ENCODE peak calls at places on chromosomes 1 and 21, in seven cellular contexts. Q is SK-N-MC, G is A549, O is RWPE1, X is colonic mucosa, L is GM23248, K is transverse colon. N is an unnamed sample.

GRCh38 chr1:2354511-2355407 is 36.6 kb downstream of the MORN1 start:
- DNase-seq in Q (no peak), G (no peak), O (no peak), X (no peak), L (no peak), K (no peak), N (no peak)

GRCh38 chr1:6245086-6245868 is 1.3 kb downstream of the HES3 start:
- DNase-seq in Q (no peak), G (peak; percentile 78), O (peak; percentile 72), X (peak; percentile 79), L (peak; percentile 92), K (peak; percentile 78), N (peak; percentile 64)

GRCh38 chr1:156399355-156400125 is 30.5 kb downstream of the RHBG start:
- DNase-seq in Q (no peak), G (peak; percentile 52), O (no peak), X (no peak), L (no peak), K (no peak), N (no peak)

GRCh38 chr1:41493626-41494350 is 9.3 kb upstream of the EDN2 start:
- DNase-seq in Q (no peak), G (no peak), O (no peak), X (no peak), L (no peak), K (no peak), N (no peak)

GRCh38 chr1:77031101-77031662 is 163.9 kb downstream of the ST6GALNAC5 start:
- DNase-seq in Q (no peak), G (peak; percentile 75), O (peak; percentile 21), X (no peak), L (peak; percentile 78), K (no peak), N (no peak)

GRCh38 chr21:46079357-46080170 is 18.3 kb upstream of the COL6A2 start:
- DNase-seq in Q (peak; percentile 1), G (no peak), O (no peak), X (no peak), L (peak; percentile 98), K (no peak), N (no peak)

GRCh38 chr1:90371106-90371813 is 345.8 kb downstream of the BARHL2 start:
- DNase-seq in Q (peak; percentile 87), G (no peak), O (no peak), X (no peak), L (no peak), K (no peak), N (no peak)

GRCh38 chr21:37450385-37451044 is 83.9 kb downstream of the DYRK1A start:
- DNase-seq in Q (no peak), G (no peak), O (peak; percentile 55), X (no peak), L (peak; percentile 76), K (no peak), N (no peak)

GRCh38 chr21:36437745-36438128 is 42.2 kb downstream of the CLDN14 start:
- DNase-seq in Q (no peak), G (peak; percentile 78), O (no peak), X (no peak), L (peak; percentile 87), K (no peak), N (no peak)

GRCh38 chr1:31797216-31797615 is 18.6 kb downstream of the SPOCD1 start:
- DNase-seq in Q (no peak), G (no peak), O (no peak), X (no peak), L (no peak), K (no peak), N (no peak)

GRCh38 chr1:229022595-229023350 is 248.1 kb upstream of the RAB4A start:
- DNase-seq in Q (no peak), G (no peak), O (no peak), X (no peak), L (no peak), K (no peak), N (no peak)

GRCh38 chr1:12717301-12717838 is 1.5 kb downstream of the AADACL3 start:
- DNase-seq in Q (no peak), G (no peak), O (no peak), X (no peak), L (no peak), K (no peak), N (no peak)

GRCh38 chr21:46210378-46211136 is 18.0 kb downstream of the LSS start:
- DNase-seq in Q (no peak), G (peak; percentile 10), O (no peak), X (no peak), L (no peak), K (no peak), N (no peak)

GRCh38 chr1:220914283-220915116 is 35.3 kb downstream of the HLX start:
- DNase-seq in Q (no peak), G (no peak), O (no peak), X (no peak), L (no peak), K (no peak), N (no peak)

GRCh38 chr1:99264201-99265021 is at the start of gene PLPPR4:
- DNase-seq in Q (no peak), G (peak; percentile 2), O (peak; percentile 5), X (peak; percentile 34), L (peak; percentile 82), K (peak; percentile 12), N (no peak)

GRCh38 chr1:187685338-187685737 is 856.6 kb downstream of the PLA2G4A start:
- DNase-seq in Q (no peak), G (no peak), O (peak; percentile 53), X (no peak), L (peak; percentile 71), K (no peak), N (no peak)

GRCh38 chr1:245807306-245807705 is 652.5 kb downstream of the KIF26B start:
- DNase-seq in Q (no peak), G (no peak), O (no peak), X (no peak), L (peak; percentile 38), K (no peak), N (no peak)

DNA sequence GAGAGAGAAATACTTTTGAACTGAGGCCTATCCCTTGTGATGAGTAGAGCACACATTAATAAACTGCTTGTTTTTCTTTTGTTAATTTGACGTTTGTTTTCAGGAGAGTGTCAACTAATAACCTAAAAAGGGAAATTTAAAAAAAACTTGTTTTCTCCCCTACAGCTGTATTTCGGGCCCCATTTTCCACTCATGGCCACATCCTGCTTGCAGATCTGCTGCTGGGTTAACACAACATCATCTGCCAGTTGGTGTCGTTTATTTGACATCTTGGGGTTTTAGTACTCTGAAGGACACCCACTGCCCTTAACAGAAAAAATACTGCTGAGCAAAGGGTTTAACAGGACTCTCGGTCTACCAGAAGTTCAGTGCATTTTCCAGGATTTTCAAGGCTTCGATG is 848 bp upstream of the PYHIN1 start:
- DNase-seq in Q (no peak), G (no peak), O (no peak), X (no peak), L (no peak), K (peak; percentile 28), N (no peak)
- H3K27ac ChIP-seq in Q (no peak overlapping the region), G (no peak overlapping the region), O (no peak overlapping the region), X (no peak overlapping the region), L (no peak overlapping the region), K (no peak overlapping the region), N (no peak overlapping the region)

DNA sequence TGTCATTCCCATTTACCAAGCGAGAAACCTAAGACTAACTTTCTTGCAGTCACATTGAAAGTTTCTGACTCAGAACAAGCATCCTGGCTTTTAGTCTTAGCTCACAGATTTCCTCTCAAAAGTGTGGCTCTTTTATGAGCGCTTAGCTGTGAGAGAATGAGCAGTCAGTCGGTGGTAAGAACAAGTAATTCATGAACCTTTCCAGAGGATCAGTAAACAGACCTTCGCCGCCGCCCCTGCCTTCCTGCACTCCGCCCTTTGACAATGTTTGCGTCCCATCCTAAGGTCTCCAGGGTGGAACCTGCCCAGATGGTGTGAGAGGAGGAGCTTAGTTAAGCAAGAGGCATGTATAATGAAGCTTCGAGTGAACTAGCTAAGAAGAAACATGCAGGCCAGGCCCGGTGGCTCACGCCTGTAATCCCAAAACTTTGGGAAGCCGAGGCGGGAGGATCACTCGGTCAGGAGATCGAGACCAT is 142.4 kb downstream of the GLUL start:
- DNase-seq in Q (no peak), G (no peak), O (no peak), X (peak; percentile 92), L (no peak), K (peak; percentile 88), N (no peak)
- H3K27ac ChIP-seq in Q (no peak overlapping the region), G (no peak overlapping the region), O (no peak overlapping the region), X (peak overlapping the region; percentile 73), L (no peak overlapping the region), K (peak overlapping the region; percentile 80), N (no peak overlapping the region)

DNA sequence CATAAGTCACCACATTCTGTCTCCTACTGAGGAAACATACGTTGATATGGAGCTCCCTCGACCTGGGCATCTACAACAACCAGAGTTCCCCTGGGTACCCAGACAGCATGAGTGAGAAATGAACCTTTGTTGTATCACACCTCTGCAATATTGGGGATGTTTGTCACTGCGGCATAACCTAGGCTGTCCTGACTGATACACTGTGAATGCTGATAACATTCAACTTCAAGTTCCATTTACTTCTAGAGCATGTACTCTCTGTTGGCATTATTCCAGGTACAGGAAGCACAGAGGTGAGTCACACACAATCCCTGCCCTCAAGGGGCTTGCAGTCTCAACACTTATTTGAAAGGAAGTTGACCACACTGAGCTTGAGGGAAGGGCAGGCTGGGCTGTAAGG is 65.6 kb downstream of the HTR6 start:
- DNase-seq in Q (no peak), G (no peak), O (no peak), X (no peak), L (no peak), K (no peak), N (no peak)
- H3K27ac ChIP-seq in Q (no peak overlapping the region), G (no peak overlapping the region), O (no peak overlapping the region), X (no peak overlapping the region), L (no peak overlapping the region), K (no peak overlapping the region), N (no peak overlapping the region)

DNA sequence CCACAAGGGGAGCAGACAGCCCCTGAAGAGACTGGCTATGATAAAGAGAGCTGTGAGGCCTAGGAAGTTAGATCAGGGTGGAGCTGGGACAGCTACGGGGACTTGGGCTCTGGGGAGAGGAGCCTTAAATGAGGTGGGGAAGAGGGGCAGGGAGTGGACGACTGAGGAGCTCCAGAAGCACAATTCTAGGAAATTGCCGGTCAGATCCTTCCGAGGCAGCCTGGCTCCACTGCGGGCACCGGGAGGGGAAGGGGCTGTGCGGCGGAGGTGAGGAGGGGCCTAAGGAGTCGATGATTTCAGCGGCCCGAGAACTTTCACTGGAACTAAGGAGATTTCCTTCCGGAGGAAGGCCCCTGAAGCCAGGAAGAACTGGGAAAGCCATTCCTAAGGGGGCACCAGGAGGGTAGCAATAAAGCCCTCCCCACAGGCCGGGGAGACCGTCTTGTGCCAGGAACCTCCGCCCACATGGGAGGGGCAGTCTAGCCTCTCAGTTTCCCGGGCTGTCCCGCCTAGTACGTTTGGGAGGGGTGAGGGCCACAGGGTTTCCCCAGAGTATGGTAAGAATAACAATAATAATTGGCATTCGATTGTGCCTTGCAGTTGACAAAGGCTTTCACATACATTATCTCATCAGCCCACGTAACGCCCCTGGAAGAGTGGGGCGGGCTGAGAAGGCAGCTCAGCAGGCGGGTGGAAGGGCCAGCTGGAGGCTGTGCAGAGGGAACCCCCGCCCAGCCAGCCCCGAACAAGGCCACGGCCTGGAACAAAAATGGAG is 19.6 kb downstream of the NPR1 start:
- DNase-seq in Q (no peak), G (no peak), O (no peak), X (peak; percentile 34), L (peak; percentile 63), K (no peak), N (no peak)
- H3K27ac ChIP-seq in Q (no peak overlapping the region), G (peak overlapping the region; percentile 56), O (peak overlapping the region; percentile 44), X (no peak overlapping the region), L (peak overlapping the region; percentile 77), K (peak overlapping the region; percentile 67), N (no peak overlapping the region)

DNA sequence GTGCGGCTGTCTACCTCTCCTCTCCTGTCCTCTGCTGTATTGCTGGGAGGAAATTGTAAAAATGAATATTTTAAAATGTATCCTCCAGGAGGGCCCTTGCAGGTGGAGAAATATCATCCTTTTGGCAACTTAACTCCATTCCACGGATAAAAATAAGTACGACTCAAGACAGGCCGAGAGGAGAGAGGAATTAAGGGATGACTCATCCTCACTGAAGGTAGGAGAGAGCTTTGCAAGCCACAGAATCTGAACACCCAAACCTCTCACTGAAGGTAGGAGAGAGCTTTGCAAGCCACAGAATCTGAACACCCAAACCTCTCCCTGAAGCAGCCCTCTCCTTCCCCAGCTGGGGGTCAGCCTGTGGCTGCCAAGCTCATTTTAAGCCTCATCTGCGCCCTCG is 13.1 kb upstream of the SELENON start:
- DNase-seq in Q (no peak), G (no peak), O (no peak), X (no peak), L (peak; percentile 53), K (no peak), N (no peak)
- H3K27ac ChIP-seq in Q (no peak overlapping the region), G (no peak overlapping the region), O (no peak overlapping the region), X (no peak overlapping the region), L (no peak overlapping the region), K (no peak overlapping the region), N (no peak overlapping the region)